ENCODE peak calls at places on chromosomes 2 and 18, in seven cellular contexts. C is suprapubic skin, X is stomach, A is tibial nerve, Q is H1, Y is ovary, E is A549. H is an unnamed sample.

GRCh38 chr18:22412502-22412901 is 5.2 kb downstream of the CTAGE1 start:
- DNase-seq in Q (no peak), Y (no peak), X (no peak), E (no peak), C (no peak), A (no peak), H (no peak)

GRCh38 chr18:79560861-79561210 is 118.8 kb upstream of the CTDP1 start:
- DNase-seq in Q (no peak), A (no peak), Y (no peak), X (no peak), E (no peak), C (no peak), H (no peak)

GRCh38 chr2:1755436-1756191 is 11.3 kb upstream of the PXDN start:
- DNase-seq in E (no peak), C (peak; percentile 52), X (peak; percentile 24), A (no peak), Q (no peak), Y (no peak), H (no peak)

GRCh38 chr2:129915303-129915840 is 64.1 kb upstream of the RAB6C start:
- DNase-seq in Q (no peak), X (peak; percentile 15), Y (no peak), C (peak; percentile 31), E (no peak), A (no peak), H (no peak)

GRCh38 chr2:37566517-37566961 is 104.9 kb downstream of the CDC42EP3 start:
- DNase-seq in E (no peak), A (peak; percentile 19), X (no peak), Y (no peak), Q (no peak), C (no peak), H (no peak)

GRCh38 chr2:29042581-29043075 is 31.7 kb downstream of the PCARE start:
- DNase-seq in Y (peak; percentile 74), C (no peak), Q (no peak), X (no peak), E (no peak), A (no peak), H (no peak)

GRCh38 chr2:133097666-133098065 is 427.7 kb upstream of the LYPD1 start:
- DNase-seq in X (no peak), A (no peak), Q (no peak), E (no peak), C (no peak), Y (no peak), H (no peak)

GRCh38 chr2:219615036-219615435 is 12.4 kb upstream of the SLC4A3 start:
- DNase-seq in E (no peak), C (no peak), A (no peak), Q (no peak), Y (no peak), X (no peak), H (no peak)

GRCh38 chr18:3230401-3231334 is 10.9 kb upstream of the MYOM1 start:
- DNase-seq in Q (no peak), Y (no peak), X (no peak), C (no peak), E (no peak), A (no peak), H (peak; percentile 48)

GRCh38 chr18:63291278-63291677 is 28.3 kb downstream of the BCL2 start:
- DNase-seq in Q (no peak), C (no peak), E (no peak), Y (no peak), X (no peak), A (no peak), H (no peak)

GRCh38 chr2:45276914-45277313 is 267.7 kb upstream of the SIX2 start:
- DNase-seq in Q (no peak), X (no peak), C (no peak), E (no peak), A (no peak), Y (no peak), H (no peak)

GRCh38 chr18:26190506-26190905 is 35.7 kb upstream of the TAF4B start:
- DNase-seq in C (no peak), X (no peak), A (no peak), E (no peak), Y (no peak), Q (no peak), H (no peak)

GRCh38 chr2:23566236-23567142 is 181.5 kb downstream of the KLHL29 start:
- DNase-seq in X (no peak), A (no peak), C (no peak), Q (peak; percentile 31), Y (no peak), E (peak; percentile 74), H (peak; percentile 37)

DNA sequence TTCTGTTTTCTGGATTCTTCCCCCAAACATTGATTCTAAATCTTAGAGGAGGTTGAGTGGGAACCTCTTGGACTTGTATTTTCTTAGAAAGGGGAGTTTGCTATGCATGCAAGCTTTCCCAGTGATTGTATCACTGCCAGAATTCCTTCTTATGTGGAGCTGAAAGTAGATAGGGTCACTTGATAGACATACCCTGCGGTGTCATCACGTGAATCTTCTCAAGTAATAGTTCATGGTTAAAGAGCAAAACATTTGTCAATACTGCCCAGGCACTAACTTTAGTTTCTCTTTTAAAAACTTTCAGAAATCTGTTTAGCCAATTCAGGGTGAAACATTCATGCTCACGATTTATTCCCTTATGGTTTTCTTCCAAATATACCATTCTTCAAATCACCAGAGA is 6.4 kb downstream of the PMAIP1 start:
- DNase-seq in Y (no peak), E (no peak), A (no peak), Q (no peak), C (no peak), X (no peak), H (no peak)
- TF ChIP-seq POLR2A in Y (no peak), E (no peak), A (no peak), Q (no peak), C (no peak), X (no peak), H (no peak)

GRCh38 chr2:5694016-5694690 is 2.0 kb downstream of the SOX11 start:
- DNase-seq in X (no peak), C (no peak), E (no peak), Y (no peak), A (no peak), Q (no peak), H (no peak)

GRCh38 chr2:5693288-5694015 is 1.3 kb downstream of the SOX11 start:
- DNase-seq in A (no peak), X (no peak), Y (no peak), Q (no peak), C (no peak), E (no peak), H (no peak)

GRCh38 chr2:5690718-5691658 is 1.2 kb upstream of the SOX11 start:
- DNase-seq in A (no peak), Q (no peak), X (no peak), C (no peak), E (no peak), Y (no peak), H (no peak)

GRCh38 chr2:5691659-5692529 is at the start of gene SOX11:
- DNase-seq in C (no peak), Y (no peak), E (no peak), X (no peak), Q (peak; percentile 74), A (no peak), H (no peak)

DNA sequence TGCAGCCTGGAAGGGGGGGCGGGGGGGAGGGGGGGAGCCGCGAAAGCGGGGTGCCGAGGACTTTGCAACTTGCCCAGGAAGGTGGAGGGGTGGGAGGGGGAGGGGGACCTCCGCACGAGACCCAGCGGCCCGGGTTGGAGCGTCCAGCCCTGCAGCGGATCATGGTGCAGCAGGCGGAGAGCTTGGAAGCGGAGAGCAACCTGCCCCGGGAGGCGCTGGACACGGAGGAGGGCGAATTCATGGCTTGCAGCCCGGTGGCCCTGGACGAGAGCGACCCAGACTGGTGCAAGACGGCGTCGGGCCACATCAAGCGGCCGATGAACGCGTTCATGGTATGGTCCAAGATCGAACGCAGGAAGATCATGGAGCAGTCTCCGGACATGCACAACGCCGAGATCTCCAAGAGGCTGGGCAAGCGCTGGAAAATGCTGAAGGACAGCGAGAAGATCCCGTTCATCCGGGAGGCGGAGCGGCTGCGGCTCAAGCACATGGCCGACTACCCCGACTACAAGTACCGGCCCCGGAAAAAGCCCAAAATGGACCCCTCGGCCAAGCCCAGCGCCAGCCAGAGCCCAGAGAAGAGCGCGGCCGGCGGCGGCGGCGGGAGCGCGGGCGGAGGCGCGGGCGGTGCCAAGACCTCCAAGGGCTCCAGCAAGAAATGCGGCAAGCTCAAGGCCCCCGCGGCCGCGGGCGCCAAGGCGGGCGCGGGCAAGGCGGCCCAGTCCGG is 540 bp downstream of the SOX11 start:
- DNase-seq in X (no peak), A (no peak), Y (no peak), E (no peak), C (no peak), Q (no peak), H (no peak)
- H3K4me3 ChIP-seq in X (peak overlapping the region; percentile 30), A (no peak overlapping the region), Y (no peak overlapping the region), E (no peak overlapping the region), C (peak overlapping the region; percentile 30), Q (peak overlapping the region; percentile 84), H (no peak overlapping the region)

GRCh38 chr2:237614151-237614720 is 13.2 kb upstream of the LRRFIP1 start:
- DNase-seq in Y (no peak), Q (peak; percentile 82), E (no peak), A (no peak), X (no peak), C (no peak), H (no peak)

GRCh38 chr2:237617305-237617982 is 9.9 kb upstream of the LRRFIP1 start:
- DNase-seq in Y (no peak), E (no peak), C (no peak), A (no peak), X (no peak), Q (no peak), H (no peak)

GRCh38 chr2:237615631-237616249 is 11.6 kb upstream of the LRRFIP1 start:
- DNase-seq in A (no peak), X (no peak), E (no peak), Q (no peak), C (no peak), Y (no peak), H (no peak)

GRCh38 chr2:237618449-237618848 is 8.9 kb upstream of the LRRFIP1 start:
- DNase-seq in Y (no peak), E (no peak), C (no peak), Q (no peak), X (no peak), A (no peak), H (no peak)

GRCh38 chr2:237616373-237617304 is 10.7 kb upstream of the LRRFIP1 start:
- DNase-seq in X (no peak), Q (no peak), A (no peak), Y (no peak), C (no peak), E (no peak), H (no peak)
- TF ChIP-seq EP300 in X (no peak), Q (no peak), A (peak; percentile 41), Y (no peak), C (no peak), E (no peak), H (no peak)

DNA sequence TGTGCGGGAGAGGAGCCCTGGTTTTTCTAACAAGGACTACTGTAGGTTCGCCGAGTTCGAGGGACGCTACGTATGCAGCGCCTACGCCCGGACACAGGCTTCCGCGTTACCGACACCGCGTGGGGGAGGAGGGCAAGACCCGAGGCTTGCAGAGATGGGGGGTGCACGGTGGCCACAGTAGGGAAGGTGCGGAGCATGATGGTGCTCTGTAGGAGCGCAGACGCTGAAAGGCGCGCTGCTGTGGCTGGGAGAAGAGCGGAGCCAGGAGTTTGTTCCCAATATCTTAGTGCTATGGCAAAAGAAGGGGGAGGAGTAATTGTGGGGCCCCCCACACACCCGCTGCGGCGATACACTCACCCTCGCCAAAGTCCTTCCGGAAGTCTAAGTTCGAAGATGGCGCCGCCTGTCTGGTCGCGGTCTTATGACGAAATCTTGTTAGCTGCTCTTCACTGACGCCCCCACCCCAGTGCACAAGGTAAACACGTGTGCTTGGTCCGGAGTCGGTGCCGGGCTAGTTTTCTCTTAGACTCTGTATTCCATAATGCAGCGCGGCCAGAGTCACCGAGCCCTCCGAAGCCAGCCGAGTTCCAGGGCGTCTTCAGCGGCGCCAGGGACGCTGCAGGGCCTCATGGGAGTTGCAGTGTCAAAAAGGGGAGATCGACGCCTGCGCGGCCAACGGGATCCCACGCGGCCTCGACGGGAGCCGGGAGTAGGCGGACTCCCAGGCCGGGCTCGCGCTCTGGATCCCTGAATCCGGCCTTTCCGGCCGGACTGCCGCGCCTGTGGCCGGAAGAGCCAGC is at the start of gene GTF3C2:
- DNase-seq in A (peak; percentile 95), E (peak; percentile 95), C (peak; percentile 96), Y (peak; percentile 96), Q (peak; percentile 93), X (peak; percentile 95), H (peak; percentile 90)
- TF ChIP-seq POLR2A in A (peak; percentile 18), E (peak; percentile 50), C (no peak), Y (peak; percentile 38), Q (peak; percentile 59), X (no peak), H (peak; percentile 88)

H was measured in K562.